ENCODE peak calls at places on chromosomes 2 and 18, in four cellular contexts. A is K562, S is HepG2, I is GM12878. T is an unnamed sample.

GRCh38 chr2:26807788-26808460 is 22.1 kb downstream of the CENPA start:
- DNase-seq in S (no peak), A (no peak), I (no peak), T (no peak)

GRCh38 chr2:15814406-15814805 is 125.9 kb upstream of the MYCN start:
- DNase-seq in A (no peak), I (no peak), S (no peak), T (no peak)

GRCh38 chr2:191318037-191318728 is 73.0 kb downstream of the MYO1B start:
- DNase-seq in S (no peak), I (no peak), A (no peak), T (no peak)

GRCh38 chr18:79912409-79912991 is 39.0 kb downstream of the SLC66A2 start:
- DNase-seq in A (no peak), S (no peak), I (no peak), T (no peak)

GRCh38 chr18:9697121-9697520 is 11.0 kb upstream of the RAB31 start:
- DNase-seq in I (no peak), A (no peak), S (no peak), T (no peak)

GRCh38 chr2:213411582-213412289 is 127.5 kb downstream of the SPAG16 start:
- DNase-seq in A (no peak), S (no peak), I (no peak), T (no peak)

GRCh38 chr2:238473523-238473922 is 46.8 kb downstream of the ASB1 start:
- DNase-seq in A (no peak), I (no peak), S (no peak), T (no peak)

GRCh38 chr2:26068602-26069298 is 34.9 kb downstream of the RAB10 start:
- DNase-seq in I (peak), A (peak), S (peak), T (no peak)

GRCh38 chr2:29931818-29932217 is 10.4 kb upstream of the ALK start:
- DNase-seq in I (no peak), S (no peak), A (no peak), T (no peak)
- TF ChIP-seq TARDBP in I (no peak), S (no peak), A (no peak), T (no peak)

DNA sequence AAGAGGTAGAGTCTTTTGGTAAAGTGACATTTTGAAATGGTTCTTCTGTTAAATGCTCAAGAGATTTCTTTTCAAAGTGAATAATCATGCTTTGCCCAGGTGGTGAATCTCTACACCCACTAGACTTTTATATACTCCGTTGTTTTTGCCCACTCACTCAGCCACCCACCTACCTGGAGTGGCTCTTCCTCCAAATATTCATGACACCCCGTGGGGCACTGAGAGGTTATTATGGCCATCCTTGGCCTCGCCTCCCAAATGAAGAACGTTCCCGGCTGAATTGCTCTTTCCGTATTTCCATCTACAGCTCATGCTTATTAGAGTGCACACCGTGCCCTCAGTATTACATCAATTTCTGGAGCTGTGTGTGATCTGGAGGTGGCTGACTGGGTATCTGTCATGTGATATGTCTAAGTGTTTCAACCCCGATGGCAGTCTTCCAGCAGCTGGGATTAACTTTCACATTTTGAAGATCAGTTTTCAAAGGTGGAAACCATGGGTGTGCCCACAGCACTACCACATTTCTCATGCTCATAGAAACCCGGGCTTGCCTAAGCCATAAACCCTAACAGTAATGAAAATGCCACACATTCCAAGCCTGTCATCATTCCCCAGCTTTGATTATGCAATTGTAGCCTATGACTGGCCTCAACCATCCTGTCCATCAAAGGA is 406.6 kb upstream of the MMADHC start:
- DNase-seq in A (no peak), S (peak), I (no peak), T (peak)
- TF ChIP-seq SP1 in A (no peak), S (no peak), I (no peak), T (no peak)

GRCh38 chr2:217142649-217143266 is 282.9 kb upstream of the TNP1 start:
- DNase-seq in A (no peak), S (peak), I (no peak), T (peak)
- TF ChIP-seq TARDBP in A (no peak), S (no peak), I (no peak), T (no peak)

DNA sequence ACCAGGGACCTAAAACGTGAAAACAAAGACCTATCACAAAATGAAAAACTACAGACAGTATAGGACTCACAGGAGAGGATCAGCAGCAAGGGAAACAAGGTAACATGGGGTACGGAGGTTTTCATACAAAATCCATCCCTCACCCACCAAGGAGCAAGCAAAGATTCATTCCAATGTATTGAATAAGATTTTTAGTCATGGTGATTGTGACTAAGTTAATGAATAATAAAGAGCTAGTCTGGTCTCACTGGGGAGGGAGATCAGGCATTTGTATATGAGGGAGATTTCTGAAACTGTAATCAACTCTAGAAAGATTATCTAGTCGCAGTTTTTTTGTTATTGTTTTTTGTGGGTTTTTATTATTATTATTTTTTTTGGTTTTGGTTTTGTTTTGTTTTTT is 336.5 kb upstream of the MMADHC start:
- DNase-seq in S (no peak), I (no peak), A (no peak), T (no peak)
- TF ChIP-seq SP1 in S (no peak), I (no peak), A (no peak), T (no peak)

GRCh38 chr2:196170681-196171247 is 614 bp downstream of the STK17B start:
- DNase-seq in I (no peak), A (no peak), S (peak), T (peak)
- TF ChIP-seq TARDBP in I (no peak), A (no peak), S (no peak), T (peak)

DNA sequence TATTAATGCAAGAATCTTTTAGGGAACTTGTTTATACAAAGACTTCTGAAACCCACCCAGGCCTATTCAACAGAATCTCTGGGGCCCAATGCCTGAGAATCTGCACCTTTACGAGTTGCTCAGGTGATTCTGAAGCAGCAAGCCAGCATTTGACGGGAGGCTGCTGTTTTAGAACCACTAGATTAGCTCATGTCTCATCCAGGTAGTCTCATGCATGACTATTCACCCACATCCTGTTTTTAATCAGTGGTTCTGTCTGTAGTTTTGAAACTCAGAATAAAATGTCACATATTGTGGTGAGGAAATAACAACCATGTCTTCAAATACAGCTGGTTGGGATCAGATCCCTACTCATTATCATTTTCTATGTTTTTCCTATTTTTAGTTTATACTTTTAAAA is 39.5 kb downstream of the CYTIP start:
- DNase-seq in A (no peak), I (peak), S (no peak), T (no peak)
- TF ChIP-seq SP1 in A (no peak), I (no peak), S (no peak), T (no peak)

DNA sequence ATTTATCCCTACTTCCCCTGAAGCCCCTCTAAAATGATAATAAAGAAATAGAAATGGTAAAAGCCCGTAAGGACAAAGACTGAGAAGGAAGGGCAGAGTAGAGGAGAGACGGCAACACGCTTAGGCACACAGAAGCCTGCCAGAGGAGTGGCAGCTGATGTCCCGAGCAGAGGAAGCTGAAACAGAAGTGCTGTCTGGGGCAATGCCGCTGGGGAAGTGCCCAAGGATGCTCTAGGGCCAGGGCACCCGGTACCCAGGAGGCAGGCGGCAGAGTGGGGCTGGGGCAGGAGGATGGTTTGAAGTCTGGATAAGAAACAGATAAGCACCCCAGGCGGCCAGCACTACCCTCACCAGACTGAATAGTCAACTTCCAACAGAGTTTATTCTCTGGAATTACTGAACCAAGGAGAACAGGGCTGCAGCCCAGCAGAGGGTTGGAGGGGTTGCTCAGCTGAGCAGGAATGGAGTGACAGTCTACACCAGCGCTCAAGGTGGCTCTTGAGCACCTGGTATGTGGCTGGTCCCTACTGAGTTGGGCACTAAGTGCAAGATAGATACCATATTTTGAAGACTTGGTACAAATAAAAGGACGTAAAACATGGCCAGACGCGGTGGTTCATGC is 22.4 kb downstream of the TMEM37 start:
- DNase-seq in A (no peak), S (no peak), I (no peak), T (no peak)
- TF ChIP-seq TARDBP in A (no peak), S (no peak), I (no peak), T (no peak)

DNA sequence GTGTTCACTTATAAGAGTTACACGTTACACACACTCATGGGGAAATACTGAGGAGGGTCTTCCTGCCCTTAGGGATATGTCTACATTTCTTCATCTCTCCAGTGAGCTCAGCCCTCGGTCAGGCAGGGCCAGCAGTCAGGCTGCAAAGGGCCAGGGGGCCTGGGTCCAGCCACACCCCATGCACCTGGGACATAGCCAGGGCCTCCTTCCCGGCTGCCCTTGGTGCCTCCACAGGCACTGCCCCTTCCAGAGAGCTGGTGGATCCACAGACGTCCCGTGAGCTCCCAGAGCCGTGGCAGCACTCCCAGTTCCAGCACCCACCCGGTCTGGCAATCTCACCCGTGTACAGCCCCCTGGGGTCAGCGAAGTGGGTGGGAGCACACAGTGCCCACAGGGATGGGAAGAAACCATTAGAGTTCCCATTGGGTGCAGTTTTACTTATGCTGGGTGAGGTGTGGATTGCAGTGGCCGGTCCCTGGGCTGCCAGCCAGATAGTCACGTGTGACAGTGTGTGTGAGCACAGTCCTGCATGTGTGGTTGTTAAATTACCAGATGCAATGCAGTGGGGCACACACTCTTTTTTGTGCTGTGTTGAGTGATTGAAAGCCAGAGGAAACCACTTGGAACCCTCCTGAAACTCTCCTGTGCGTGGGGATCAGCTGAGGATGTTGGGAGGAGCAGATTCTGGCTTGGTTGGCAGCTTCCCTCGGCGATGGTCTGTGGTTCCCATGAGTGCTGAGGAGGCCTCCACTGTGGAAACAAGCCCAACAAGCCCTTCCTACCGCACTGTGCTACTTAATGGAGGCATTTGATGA is 131.0 kb downstream of the SNTG2 start:
- DNase-seq in I (no peak), A (no peak), S (no peak), T (no peak)
- TF ChIP-seq SP1 in I (no peak), A (no peak), S (no peak), T (no peak)

GRCh38 chr2:129441610-129442009 is 537.9 kb upstream of the RAB6C start:
- DNase-seq in A (no peak), S (no peak), I (no peak), T (no peak)
- TF ChIP-seq TARDBP in A (no peak), S (no peak), I (no peak), T (no peak)

GRCh38 chr2:231390667-231391066 is 4.8 kb upstream of the B3GNT7 start:
- DNase-seq in S (no peak), I (no peak), A (no peak), T (no peak)

GRCh38 chr2:231385429-231385828 is 10.1 kb upstream of the B3GNT7 start:
- DNase-seq in A (no peak), S (no peak), I (no peak), T (no peak)

GRCh38 chr2:231386446-231386845 is 9.1 kb upstream of the B3GNT7 start:
- DNase-seq in I (no peak), A (no peak), S (no peak), T (no peak)

GRCh38 chr2:231388725-231389346 is 6.7 kb upstream of the B3GNT7 start:
- DNase-seq in I (no peak), A (no peak), S (no peak), T (no peak)

DNA sequence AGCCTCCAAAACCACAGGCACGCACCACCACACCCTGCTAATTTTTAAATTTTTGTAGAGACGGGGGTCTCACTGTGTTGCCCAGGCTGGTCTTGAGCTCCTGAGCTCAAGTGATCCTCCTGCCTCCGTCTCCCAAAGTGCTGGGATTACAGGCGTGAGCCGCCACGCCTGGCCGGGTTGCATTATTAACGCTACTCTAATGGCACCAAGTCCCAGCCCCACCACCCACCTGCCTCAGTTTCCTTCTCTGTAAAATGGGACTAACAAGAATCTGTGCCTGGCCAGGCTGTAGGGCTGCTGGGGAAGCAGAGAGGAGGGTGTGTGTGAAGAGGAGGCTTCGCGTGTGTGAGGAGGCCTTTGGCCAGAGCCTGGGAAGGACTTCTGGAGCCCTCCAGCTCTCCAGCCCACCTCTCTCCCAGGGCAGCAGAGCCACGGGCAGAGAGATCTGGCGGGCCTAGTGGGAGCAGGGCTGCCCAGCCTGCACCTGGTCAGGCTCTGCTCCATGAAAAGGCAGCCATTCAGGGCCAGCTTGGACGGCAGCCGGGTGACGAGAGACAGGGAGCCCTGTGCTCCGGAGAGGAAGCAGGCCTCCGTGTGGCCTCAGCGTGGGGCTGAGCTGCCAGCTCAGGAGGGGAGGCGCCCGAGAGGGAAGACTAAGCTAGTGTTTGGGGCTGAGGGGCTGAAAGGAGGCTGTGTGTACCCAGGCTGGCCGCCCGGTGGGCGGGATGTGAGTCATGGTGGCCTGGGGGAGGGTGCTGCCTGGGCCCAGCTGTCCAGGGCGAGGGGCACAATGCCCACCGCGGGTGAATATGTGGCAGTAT is 7.4 kb upstream of the B3GNT7 start:
- DNase-seq in I (no peak), S (peak), A (no peak), T (no peak)
- TF ChIP-seq SP1 in I (no peak), S (no peak), A (no peak), T (no peak)

T was measured in HEK293T.